ENCODE peak calls at places on chromosome 22, in eight cellular contexts. A is right lobe of liver, G is uterus, R is A549, Q is body of pancreas, H is heart left ventricle, N is transverse colon, M is endothelial cell of umbilical vein. V is an unnamed sample. For H3K9me3, the result is how much of the 10 kb centered on the place peaks cover.

GRCh38 chr22:38843201-38843715 is 570 bp downstream of the NPTXR start:
- DNase-seq in A (no peak), G (peak), R (peak), Q (peak), H (peak), N (peak), M (peak), V (peak)

GRCh38 chr22:24975813-24976341 is 23.4 kb downstream of the KIAA1671 start:
- DNase-seq in A (no peak), G (peak), R (no peak), Q (no peak), H (peak), N (no peak), M (no peak), V (no peak)

GRCh38 chr22:17171016-17171312 is 11.9 kb upstream of the HDHD5 start:
- DNase-seq in A (no peak), G (no peak), R (no peak), Q (no peak), H (no peak), N (no peak), M (no peak), V (no peak)

GRCh38 chr22:36356708-36357694 is 30.8 kb downstream of the MYH9 start:
- DNase-seq in A (no peak), G (no peak), R (no peak), Q (no peak), H (peak), N (no peak), M (no peak), V (no peak)

GRCh38 chr22:19097518-19097917 is 24.7 kb downstream of the DGCR2 start:
- DNase-seq in A (peak), G (no peak), R (no peak), Q (peak), H (no peak), N (no peak), M (no peak), V (no peak)

GRCh38 chr22:46457502-46458488 is 79.6 kb downstream of the CELSR1 start:
- DNase-seq in A (no peak), G (no peak), R (no peak), Q (no peak), H (no peak), N (no peak), M (no peak), V (no peak)

GRCh38 chr22:41524809-41525449 is 19.3 kb downstream of the POLR3H start:
- DNase-seq in A (no peak), G (peak), R (no peak), Q (no peak), H (no peak), N (peak), M (no peak), V (peak)

GRCh38 chr22:26672590-26673468 is 15.4 kb downstream of the MIAT start:
- DNase-seq in A (peak), G (peak), R (peak), Q (peak), H (peak), N (peak), M (peak), V (peak)

GRCh38 chr22:35785181-35785923 is 67.7 kb downstream of the APOL5 start:
- DNase-seq in A (no peak), G (no peak), R (no peak), Q (no peak), H (no peak), N (no peak), M (peak), V (no peak)

GRCh38 chr22:43681724-43682360 is 130.3 kb downstream of the EFCAB6 start:
- DNase-seq in A (no peak), G (no peak), R (no peak), Q (no peak), H (no peak), N (no peak), M (no peak), V (no peak)

GRCh38 chr22:33923660-33924246 is 3.5 kb upstream of the LARGE1 start:
- DNase-seq in A (peak), G (peak), R (peak), Q (peak), H (peak), N (peak), M (peak), V (no peak)

GRCh38 chr22:19011075-19011474 is 75.0 kb upstream of the PRODH start:
- DNase-seq in A (no peak), G (no peak), R (no peak), Q (no peak), H (no peak), N (no peak), M (no peak), V (no peak)

GRCh38 chr22:41939981-41940852 is 6.7 kb downstream of the CENPM start:
- DNase-seq in A (no peak), G (no peak), R (no peak), Q (no peak), H (no peak), N (peak), M (no peak), V (peak)

GRCh38 chr22:36285017-36285416 is 32.1 kb downstream of the APOL1 start:
- DNase-seq in A (no peak), G (no peak), R (no peak), Q (no peak), H (peak), N (no peak), M (no peak), V (peak)

GRCh38 chr22:27993774-27994350 is 74.8 kb upstream of the PITPNB start:
- DNase-seq in A (peak), G (no peak), R (no peak), Q (peak), H (no peak), N (peak), M (no peak), V (peak)

GRCh38 chr22:25077056-25077455 is 122.6 kb upstream of the CRYBB3 start:
- DNase-seq in A (no peak), G (no peak), R (no peak), Q (no peak), H (no peak), N (no peak), M (no peak), V (no peak)

GRCh38 chr22:42990131-42990838 is 24.7 kb downstream of the PACSIN2 start:
- DNase-seq in A (no peak), G (no peak), R (peak), Q (peak), H (no peak), N (peak), M (peak), V (no peak)

GRCh38 chr22:41582694-41583093 is 6.9 kb downstream of the PMM1 start:
- DNase-seq in A (no peak), G (no peak), R (no peak), Q (no peak), H (peak), N (no peak), M (no peak), V (no peak)

GRCh38 chr22:22047266-22047665 is 64.7 kb upstream of the TOP3B start:
- DNase-seq in A (no peak), G (no peak), R (no peak), Q (no peak), H (no peak), N (no peak), M (no peak), V (no peak)

GRCh38 chr22:46256358-46256958 is 6.4 kb upstream of the CDPF1 start:
- DNase-seq in A (no peak), G (no peak), R (no peak), Q (no peak), H (no peak), N (no peak), M (no peak), V (no peak)

GRCh38 chr22:19755722-19756287 is 4.8 kb upstream of the TBX1 start:
- DNase-seq in A (no peak), G (no peak), R (no peak), Q (no peak), H (no peak), N (no peak), M (no peak), V (no peak)

GRCh38 chr22:23243006-23243573 is 62.8 kb downstream of the BCR start:
- DNase-seq in A (no peak), G (no peak), R (no peak), Q (no peak), H (no peak), N (no peak), M (no peak), V (no peak)

GRCh38 chr22:39097098-39098020 is at the start of gene APOBEC3H:
- DNase-seq in A (no peak), G (no peak), R (no peak), Q (no peak), H (no peak), N (peak), M (no peak), V (no peak)

GRCh38 chr22:38578505-38578904 is 8.5 kb upstream of the DMC1 start:
- DNase-seq in A (no peak), G (no peak), R (no peak), Q (no peak), H (no peak), N (no peak), M (no peak), V (no peak)

GRCh38 chr22:47659467-47660302 is 897.2 kb downstream of the TBC1D22A start:
- DNase-seq in A (no peak), G (no peak), R (no peak), Q (no peak), H (no peak), N (no peak), M (no peak), V (no peak)

GRCh38 chr22:27302501-27302900 is 499.1 kb downstream of the MN1 start:
- DNase-seq in A (no peak), G (no peak), R (no peak), Q (no peak), H (no peak), N (no peak), M (no peak), V (no peak)

GRCh38 chr22:31107206-31108118 is at the start of gene SELENOM:
- DNase-seq in A (peak), G (peak), R (peak), Q (peak), H (peak), N (peak), M (peak), V (peak)

GRCh38 chr22:31104869-31105268 is 2.5 kb downstream of the SELENOM start:
- DNase-seq in A (peak), G (peak), R (no peak), Q (no peak), H (peak), N (no peak), M (no peak), V (peak)

GRCh38 chr22:31105282-31105929 is 2.0 kb downstream of the SELENOM start:
- DNase-seq in A (no peak), G (no peak), R (no peak), Q (no peak), H (peak), N (no peak), M (no peak), V (peak)

GRCh38 chr22:31106651-31107205 is 640 bp downstream of the SELENOM start:
- DNase-seq in A (peak), G (peak), R (no peak), Q (peak), H (peak), N (no peak), M (no peak), V (no peak)

GRCh38 chr22:31106001-31106571 is 1.3 kb downstream of the SELENOM start:
- DNase-seq in A (no peak), G (peak), R (no peak), Q (no peak), H (peak), N (no peak), M (no peak), V (peak)
- TF ChIP-seq POLR2A in A (no peak), G (no peak), R (no peak), Q (no peak), H (no peak), N (no peak), M (no peak), V (no peak)

GRCh38 chr22:40340044-40340443 is 6.3 kb upstream of the ADSL start:
- DNase-seq in A (no peak), G (no peak), R (no peak), Q (no peak), H (no peak), N (peak), M (no peak), V (no peak)
- H3K9me3 ChIP-seq in A (under half), G (under half), R (under half), Q (under half), H (under half), N (under half), M (under half), V (under half)

GRCh38 chr22:45200862-45201511 is 37.3 kb downstream of the NUP50 start:
- DNase-seq in A (no peak), G (no peak), R (no peak), Q (no peak), H (no peak), N (no peak), M (no peak), V (peak)

GRCh38 chr22:45203150-45203974 is 37.3 kb downstream of the KIAA0930 start:
- DNase-seq in A (no peak), G (no peak), R (no peak), Q (no peak), H (no peak), N (no peak), M (no peak), V (peak)

GRCh38 chr22:45201678-45202332 is 38.1 kb downstream of the NUP50 start:
- DNase-seq in A (no peak), G (no peak), R (no peak), Q (no peak), H (no peak), N (no peak), M (no peak), V (no peak)

GRCh38 chr22:45204241-45204640 is 36.5 kb downstream of the KIAA0930 start:
- DNase-seq in A (no peak), G (no peak), R (no peak), Q (no peak), H (no peak), N (no peak), M (no peak), V (peak)

GRCh38 chr22:45202333-45203149 is 38.2 kb downstream of the KIAA0930 start:
- DNase-seq in A (peak), G (no peak), R (no peak), Q (no peak), H (no peak), N (no peak), M (no peak), V (peak)
- TF ChIP-seq POLR2A in A (no peak), G (no peak), R (no peak), Q (no peak), H (no peak), N (no peak), M (no peak), V (no peak)

GRCh38 chr22:49045276-49045675 is 782.4 kb downstream of the BRD1 start:
- DNase-seq in A (no peak), G (no peak), R (no peak), Q (no peak), H (no peak), N (no peak), M (no peak), V (no peak)
- H3K9me3 ChIP-seq in A (under half), G (under half), R (under half), Q (under half), H (under half), N (under half), M (under half), V (under half)

DNA sequence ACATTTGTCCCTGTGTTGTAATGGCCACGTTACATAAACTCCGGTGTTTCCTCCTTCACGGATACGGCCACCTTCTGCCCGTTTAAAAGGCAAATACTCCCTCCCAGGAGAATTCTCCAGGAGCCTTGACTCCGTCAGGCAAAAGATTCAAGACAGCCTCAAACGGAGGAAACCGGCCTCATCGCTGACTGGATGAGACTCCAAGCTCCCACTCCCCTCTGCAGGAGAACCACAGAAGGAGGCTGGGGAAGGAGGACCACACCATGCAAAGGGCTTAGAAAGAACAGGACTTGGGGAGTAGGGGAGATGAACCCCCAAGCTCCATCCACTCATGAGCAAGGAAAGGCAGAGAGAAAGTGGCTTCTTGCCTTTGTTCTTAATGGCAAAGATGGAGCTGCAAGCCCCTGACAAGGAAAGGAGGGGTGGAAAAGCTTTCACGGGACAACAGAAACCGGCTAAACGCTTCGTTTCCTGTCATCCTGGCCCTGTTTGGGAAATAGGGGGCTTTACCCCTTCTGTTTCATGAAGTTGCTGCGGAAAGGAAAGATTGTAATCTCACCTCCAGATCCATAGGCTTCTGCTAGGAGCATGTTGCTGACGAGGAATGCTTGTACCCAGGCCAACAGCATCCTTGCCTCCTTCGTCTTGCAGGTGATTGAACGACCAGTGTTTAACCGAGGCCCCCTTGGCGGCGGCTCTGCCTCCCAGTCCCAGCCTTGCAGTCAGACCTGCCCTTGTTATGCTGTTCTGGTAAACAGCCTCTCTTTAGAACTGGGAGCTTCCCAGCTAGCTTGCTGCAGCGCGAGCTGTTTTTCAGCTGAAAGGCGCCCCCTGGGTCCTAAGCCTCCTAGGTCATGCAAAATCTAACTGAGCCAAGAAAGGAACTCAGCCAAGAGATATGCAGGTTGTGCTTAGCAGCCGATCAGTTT is at the start of gene PIK3IP1:
- DNase-seq in A (peak), G (peak), R (peak), Q (peak), H (peak), N (peak), M (peak), V (peak)
- TF ChIP-seq POLR2A in A (peak), G (peak), R (no peak), Q (peak), H (peak), N (peak), M (peak), V (peak)

GRCh38 chr22:37368058-37368457 is 59.2 kb downstream of the ELFN2 start:
- DNase-seq in A (no peak), G (no peak), R (no peak), Q (no peak), H (no peak), N (no peak), M (no peak), V (no peak)
- H3K9me3 ChIP-seq in A (under half), G (under half), R (under half), Q (under half), H (under half), N (under half), M (under half), V (under half)

V was measured in spleen.